ENCODE peak calls at places on chromosomes 6 and 20, in nine cellular contexts. B is IMR-90; J is T-cell; Q is stimulated activated CD8-positive, alpha-beta memory T cell treated with anti-CD3 and anti-CD28 coated beads, Interleukin-12 subunit alpha, Interleukin-12 subunit beta, amount 100 ng/mL, for 1 hour; H is stimulated activated naive CD4-positive, alpha-beta T cell treated with Interleukin-2 at 50 U/mL for 16 hours; P is GM23248; Z is ACHN; W is RPMI7951; F is brain microvascular endothelial cell. X is an unnamed sample.

GRCh38 chr6:9537381-9537780 is 877.5 kb downstream of the TFAP2A start:
- DNase-seq in B (peak), W (peak), H (no peak), Z (no peak), Q (no peak), F (peak), P (peak), J (no peak), X (no peak)

GRCh38 chr6:163765326-163765725 is 350.8 kb downstream of the QKI start:
- DNase-seq in Q (no peak), P (no peak), W (no peak), F (no peak), Z (no peak), B (no peak), J (no peak), H (no peak), X (no peak)

GRCh38 chr20:35199696-35200095 is 26.8 kb upstream of the MMP24 start:
- DNase-seq in Q (no peak), W (peak), Z (no peak), F (no peak), P (peak), B (peak), J (no peak), H (no peak), X (no peak)

GRCh38 chr6:40251609-40252008 is 317.3 kb upstream of the MOCS1 start:
- DNase-seq in W (no peak), Q (no peak), F (no peak), H (no peak), P (no peak), J (no peak), Z (no peak), B (no peak), X (no peak)

GRCh38 chr6:1712451-1712850 is 102.7 kb downstream of the FOXC1 start:
- DNase-seq in J (no peak), W (no peak), Q (no peak), B (no peak), H (no peak), F (no peak), P (no peak), Z (no peak), X (no peak)

GRCh38 chr6:47810885-47811284 is 29.1 kb downstream of the OPN5 start:
- DNase-seq in F (no peak), H (no peak), P (no peak), Z (no peak), B (no peak), Q (no peak), J (no peak), W (no peak), X (no peak)

GRCh38 chr6:152273638-152274037 is 363.5 kb downstream of the SYNE1 start:
- DNase-seq in J (no peak), P (no peak), F (no peak), H (no peak), W (no peak), Z (no peak), Q (no peak), B (no peak), X (peak)

GRCh38 chr6:104218132-104218531 is 641.6 kb downstream of the HACE1 start:
- DNase-seq in Z (no peak), H (no peak), W (no peak), P (no peak), F (peak), Q (no peak), J (no peak), B (no peak), X (no peak)

GRCh38 chr20:49043000-49043399 is 3.1 kb upstream of the CSE1L start:
- DNase-seq in Q (no peak), B (no peak), Z (no peak), H (no peak), J (no peak), F (no peak), P (no peak), W (no peak), X (no peak)

GRCh38 chr6:156774872-156775405 is 2.2 kb upstream of the ARID1B start:
- DNase-seq in W (peak), H (no peak), P (peak), J (no peak), Q (no peak), Z (no peak), B (no peak), F (no peak), X (no peak)

GRCh38 chr6:75493400-75494064 is at the start of gene FILIP1:
- DNase-seq in Z (no peak), F (peak), J (no peak), B (peak), H (no peak), W (no peak), Q (no peak), P (peak), X (no peak)

GRCh38 chr6:101402618-101403002 is 9.1 kb downstream of the GRIK2 start:
- DNase-seq in F (no peak), W (no peak), P (peak), B (no peak), J (no peak), Z (no peak), H (no peak), Q (no peak), X (no peak)

GRCh38 chr6:4210619-4211419 is 75.4 kb upstream of the ECI2 start:
- DNase-seq in W (peak), B (peak), P (peak), Q (peak), J (peak), H (peak), F (peak), Z (peak), X (no peak)

GRCh38 chr6:118122801-118123200 is 215.7 kb downstream of the SLC35F1 start:
- DNase-seq in J (no peak), B (no peak), Q (no peak), W (no peak), P (no peak), H (no peak), Z (no peak), F (no peak), X (no peak)

GRCh38 chr6:131063764-131064272 is 773 bp upstream of the EPB41L2 start:
- DNase-seq in Q (no peak), J (no peak), B (no peak), W (no peak), F (no peak), H (no peak), P (peak), Z (no peak), X (no peak)

GRCh38 chr6:33724281-33725023 is 13.0 kb upstream of the UQCC2 start:
- DNase-seq in Q (no peak), H (no peak), P (no peak), B (no peak), F (no peak), Z (no peak), W (no peak), J (no peak), X (no peak)